ENCODE peak calls at places on chromosomes 16 and 17, in four cellular contexts. I is K562, Q is AG04450, B is bronchial epithelial cell. J is an unnamed sample.

GRCh38 chr17:82457071-82457789 is 1.3 kb upstream of the NARF start:
- DNase-seq in B (no peak), I (peak), Q (no peak), J (no peak)

GRCh38 chr17:27206447-27206846 is 87.5 kb upstream of the WSB1 start:
- DNase-seq in I (peak), Q (no peak), B (no peak), J (no peak)

GRCh38 chr17:14833201-14833773 is 431.8 kb downstream of the PMP22 start:
- DNase-seq in Q (peak), I (no peak), B (peak), J (peak)

GRCh38 chr16:56505174-56505573 is 14.7 kb downstream of the BBS2 start:
- DNase-seq in I (no peak), Q (no peak), B (no peak), J (no peak)

GRCh38 chr17:76432712-76433336 is 20.1 kb downstream of the UBE2O start:
- DNase-seq in B (peak), Q (no peak), I (no peak), J (no peak)

GRCh38 chr17:50240876-50241275 is 33.4 kb upstream of the TMEM92 start:
- DNase-seq in I (no peak), Q (no peak), B (no peak), J (no peak)

GRCh38 chr17:77217566-77217965 is 76.8 kb downstream of the SEC14L1 start:
- DNase-seq in Q (no peak), B (no peak), I (no peak), J (no peak)

GRCh38 chr17:45718791-45719190 is 65.3 kb upstream of the CRHR1 start:
- DNase-seq in I (no peak), Q (no peak), B (no peak), J (no peak)

GRCh38 chr16:72099377-72099818 is 5.8 kb downstream of the DHX38 start:
- DNase-seq in B (peak), Q (no peak), I (peak), J (peak)

GRCh38 chr16:80147021-80147680 is 393.6 kb upstream of the DYNLRB2 start:
- DNase-seq in Q (no peak), B (no peak), I (no peak), J (no peak)

GRCh38 chr16:47732122-47732805 is 271.1 kb downstream of the PHKB start:
- DNase-seq in Q (peak), I (no peak), B (peak), J (peak)

GRCh38 chr16:77794586-77794985 is 6.2 kb downstream of the VAT1L start:
- DNase-seq in Q (peak), B (peak), I (no peak), J (peak)

GRCh38 chr16:10754941-10755340 is 11.3 kb downstream of the NUBP1 start:
- DNase-seq in I (no peak), B (peak), Q (no peak), J (peak)

GRCh38 chr16:56400458-56400857 is 24.9 kb downstream of the AMFR start:
- DNase-seq in Q (no peak), I (no peak), B (peak), J (no peak)

GRCh38 chr16:72992142-72992601 is 55.8 kb downstream of the ZFHX3 start:
- DNase-seq in B (no peak), Q (no peak), I (no peak), J (no peak)

GRCh38 chr17:17837966-17838962 is 1.5 kb upstream of the SREBF1 start:
- DNase-seq in Q (no peak), I (peak), B (peak), J (no peak)

GRCh38 chr17:10646393-10646990 is 10.6 kb downstream of the MYH3 start:
- DNase-seq in Q (peak), B (peak), I (peak), J (peak)

GRCh38 chr16:16048904-16049582 is 99.6 kb downstream of the ABCC1 start:
- DNase-seq in I (peak), B (no peak), Q (no peak), J (no peak)

GRCh38 chr17:50139950-50140885 is 10.3 kb upstream of the SAMD14 start:
- DNase-seq in B (peak), I (peak), Q (no peak), J (no peak)

GRCh38 chr17:49343273-49343672 is 18.8 kb downstream of the ZNF652 start:
- DNase-seq in Q (no peak), B (no peak), I (no peak), J (no peak)

GRCh38 chr17:48990882-48991357 is 6.3 kb upstream of the IGF2BP1 start:
- DNase-seq in Q (no peak), B (no peak), I (peak), J (no peak)

GRCh38 chr16:11188801-11189740 is 66.9 kb downstream of the SOCS1 start:
- DNase-seq in I (no peak), Q (no peak), B (peak), J (no peak)

GRCh38 chr16:2385441-2385840 is 43.8 kb upstream of the CCNF start:
- DNase-seq in B (peak), I (no peak), Q (no peak), J (no peak)

GRCh38 chr17:34997355-34997862 is 17.1 kb downstream of the LIG3 start:
- DNase-seq in I (no peak), Q (peak), B (no peak), J (peak)

GRCh38 chr17:82495844-82496528 is 23.5 kb upstream of the FOXK2 start:
- DNase-seq in B (peak), I (no peak), Q (no peak), J (no peak)

GRCh38 chr17:44249501-44250246 is 18.3 kb downstream of the SLC4A1 start:
- DNase-seq in B (no peak), Q (no peak), I (no peak), J (no peak)

GRCh38 chr16:11497851-11498289 is 88.8 kb downstream of the LITAF start:
- DNase-seq in B (peak), Q (no peak), I (peak), J (no peak)

GRCh38 chr17:70138309-70138865 is 30.9 kb upstream of the KCNJ2 start:
- DNase-seq in B (no peak), I (no peak), Q (peak), J (peak)

GRCh38 chr16:22191966-22192260 is 14.2 kb upstream of the EEF2K start:
- DNase-seq in B (no peak), Q (no peak), I (peak), J (no peak)

GRCh38 chr17:76213491-76213890 is 26.8 kb downstream of the RNF157 start:
- DNase-seq in Q (no peak), B (no peak), I (no peak), J (no peak)

GRCh38 chr17:14637260-14637659 is 336.4 kb downstream of the HS3ST3B1 start:
- DNase-seq in I (no peak), Q (no peak), B (no peak), J (no peak)

GRCh38 chr16:6725634-6726331 is 606.9 kb upstream of the RBFOX1 start:
- DNase-seq in B (no peak), Q (no peak), I (peak), J (no peak)

GRCh38 chr17:59783221-59784016 is 76.0 kb downstream of the VMP1 start:
- DNase-seq in Q (no peak), B (peak), I (peak), J (no peak)

GRCh38 chr16:24002619-24003018 is 166.8 kb downstream of the PRKCB start:
- DNase-seq in B (no peak), Q (no peak), I (peak), J (no peak)

GRCh38 chr17:77349976-77350830 is 209.4 kb downstream of the SEC14L1 start:
- DNase-seq in I (no peak), Q (no peak), B (no peak), J (no peak)

GRCh38 chr17:67360880-67361279 is 5.5 kb downstream of the PSMD12 start:
- DNase-seq in B (peak), I (no peak), Q (no peak), J (no peak)

GRCh38 chr16:180101-180920 is at the start of gene HBQ1:
- DNase-seq in I (peak), B (no peak), Q (no peak), J (no peak)

GRCh38 chr16:180921-181667 is 835 bp downstream of the HBQ1 start:
- DNase-seq in B (peak), I (peak), Q (no peak), J (peak)

GRCh38 chr16:179431-179830 is 828 bp upstream of the HBQ1 start:
- DNase-seq in Q (no peak), I (no peak), B (no peak), J (no peak)

GRCh38 chr16:183005-183404 is 2.7 kb downstream of the HBQ1 start:
- DNase-seq in I (no peak), Q (no peak), B (no peak), J (no peak)

DNA sequence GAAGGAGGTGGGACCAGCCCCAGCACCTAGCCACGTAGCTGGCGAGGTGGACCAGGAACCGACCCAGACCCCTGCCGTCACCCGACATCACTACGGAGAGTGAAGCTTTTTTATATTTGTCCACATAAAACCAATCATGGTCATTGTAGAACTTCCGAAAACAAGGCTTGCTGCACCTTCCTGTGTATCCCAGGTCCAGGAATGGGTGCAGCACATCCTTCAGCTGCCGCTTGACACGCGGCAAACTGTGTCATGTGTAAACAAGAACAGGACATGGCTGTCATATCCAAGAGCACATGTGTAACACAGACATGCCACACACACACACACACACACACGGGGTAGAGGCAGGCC is 1.4 kb downstream of the HBQ1 start:
- DNase-seq in Q (no peak), I (no peak), B (no peak), J (no peak)
- TF ChIP-seq CTCF in Q (no peak), I (no peak), B (no peak), J (peak)

GRCh38 chr16:85717393-85718152 is 28.8 kb upstream of the GINS2 start:
- DNase-seq in B (no peak), I (peak), Q (no peak), J (peak)

GRCh38 chr16:85718153-85718477 is 29.4 kb upstream of the GINS2 start:
- DNase-seq in I (no peak), Q (no peak), B (no peak), J (no peak)

GRCh38 chr16:85720319-85720637 is 30.6 kb downstream of the C16orf74 start:
- DNase-seq in B (peak), I (no peak), Q (no peak), J (no peak)

GRCh38 chr16:85719605-85720318 is 31.0 kb upstream of the GINS2 start:
- DNase-seq in Q (no peak), B (no peak), I (no peak), J (no peak)

GRCh38 chr16:85718682-85719081 is 29.9 kb upstream of the GINS2 start:
- DNase-seq in I (peak), B (peak), Q (no peak), J (no peak)
- TF ChIP-seq CTCF in I (peak), B (peak), Q (peak), J (peak)

DNA sequence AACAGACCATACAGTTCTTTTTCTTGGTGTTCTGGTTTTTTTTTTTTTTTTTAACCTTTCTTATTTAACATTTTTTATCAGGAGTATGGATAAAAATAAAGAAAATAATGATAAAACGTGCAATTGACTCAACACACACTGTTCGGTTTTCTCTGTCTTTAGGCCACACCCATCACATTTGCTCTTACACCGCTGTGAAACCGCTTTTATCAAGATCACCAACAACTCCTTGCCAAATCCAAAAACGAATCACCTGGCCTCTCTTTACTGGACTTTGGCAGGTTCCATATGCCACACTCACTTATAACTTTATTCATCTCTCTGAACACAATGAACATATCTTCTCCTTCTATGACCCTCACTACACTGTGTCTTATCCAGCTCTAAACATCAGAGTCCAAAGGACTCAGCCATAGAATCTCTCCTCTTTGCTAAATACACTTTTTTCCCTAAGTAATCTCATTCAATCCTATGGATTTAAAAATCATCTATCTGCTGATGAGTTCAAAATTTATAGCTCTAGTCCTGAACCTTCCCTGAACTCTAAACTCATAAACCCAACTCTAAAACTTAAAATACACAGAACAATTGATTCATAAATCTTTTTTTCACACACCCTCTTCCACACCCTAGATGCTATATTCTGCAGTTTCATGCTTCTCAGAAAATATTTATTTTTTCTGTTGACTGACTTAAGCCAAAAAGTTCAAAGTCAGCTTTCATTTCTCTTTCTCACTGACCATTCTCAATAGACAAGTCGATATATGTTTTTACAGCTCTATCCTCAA is 800.6 kb upstream of the SOX9 start:
- DNase-seq in B (no peak), Q (no peak), I (no peak), J (no peak)
- TF ChIP-seq CTCF in B (no peak), Q (no peak), I (no peak), J (no peak)

GRCh38 chr17:6554871-6555330 is 1.5 kb downstream of the PITPNM3 start:
- DNase-seq in I (no peak), Q (no peak), B (no peak), J (no peak)
- TF ChIP-seq CTCF in I (no peak), Q (no peak), B (no peak), J (no peak)

GRCh38 chr16:81263470-81264200 is 25.1 kb downstream of the BCO1 start:
- DNase-seq in Q (no peak), B (peak), I (no peak), J (no peak)
- TF ChIP-seq CTCF in Q (peak), B (peak), I (peak), J (peak)

DNA sequence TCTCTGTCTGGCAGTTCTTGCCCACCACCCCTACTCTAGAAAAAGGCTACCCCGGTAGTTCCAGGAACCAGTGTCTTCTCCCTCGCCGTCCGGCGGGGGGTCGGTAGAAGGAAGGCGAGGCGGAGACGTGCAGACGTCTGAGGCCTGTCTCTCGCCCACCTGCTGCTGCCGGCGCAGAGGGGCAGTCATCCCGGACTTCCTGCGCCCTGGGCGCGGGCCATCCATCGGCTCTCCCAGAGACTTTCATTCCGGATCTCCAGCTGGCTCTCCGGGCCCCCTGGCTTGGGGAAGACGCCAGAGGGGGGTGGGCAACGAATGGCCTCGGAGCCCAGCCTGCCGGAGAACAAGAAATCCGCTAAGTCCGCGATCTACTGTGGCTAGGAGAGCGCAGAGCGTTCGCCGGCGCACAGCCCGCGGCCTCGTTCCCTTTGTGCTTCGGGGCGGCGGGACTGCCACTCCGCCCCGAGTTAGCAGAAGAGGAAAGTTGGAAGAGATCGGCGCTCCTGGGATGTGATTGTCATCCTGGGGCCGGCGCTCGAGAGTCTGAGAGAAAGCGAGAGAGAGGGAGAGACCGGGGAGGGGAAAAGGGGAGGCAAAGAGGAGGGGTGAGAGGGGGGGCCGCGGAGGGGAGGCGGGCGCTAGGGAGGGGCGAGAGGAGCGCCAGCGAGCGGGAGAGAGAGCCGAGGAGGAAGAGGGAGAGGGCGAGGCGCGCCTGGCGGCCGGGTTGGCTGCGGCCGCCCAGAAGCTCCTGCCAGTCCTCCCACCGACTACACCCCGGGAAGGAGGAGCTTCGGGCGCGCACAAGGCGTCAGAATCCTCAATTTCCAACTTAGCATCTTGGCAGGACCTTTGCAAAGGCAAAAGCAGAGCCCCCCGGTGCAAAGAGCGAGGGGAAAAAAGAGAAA is at the start of gene IRX5:
- DNase-seq in B (peak), Q (no peak), I (peak), J (peak)
- TF ChIP-seq CTCF in B (no peak), Q (no peak), I (no peak), J (no peak)

GRCh38 chr17:32261937-32262510 is 3.6 kb upstream of the RHBDL3 start:
- DNase-seq in Q (no peak), I (no peak), B (no peak), J (no peak)

GRCh38 chr17:32265192-32265895 is at the start of gene RHBDL3:
- DNase-seq in Q (no peak), B (no peak), I (no peak), J (no peak)

GRCh38 chr17:32265896-32266388 is 310 bp downstream of the RHBDL3 start:
- DNase-seq in Q (no peak), B (no peak), I (no peak), J (no peak)

GRCh38 chr17:32264823-32265191 is 825 bp upstream of the RHBDL3 start:
- DNase-seq in B (no peak), Q (no peak), I (no peak), J (no peak)

DNA sequence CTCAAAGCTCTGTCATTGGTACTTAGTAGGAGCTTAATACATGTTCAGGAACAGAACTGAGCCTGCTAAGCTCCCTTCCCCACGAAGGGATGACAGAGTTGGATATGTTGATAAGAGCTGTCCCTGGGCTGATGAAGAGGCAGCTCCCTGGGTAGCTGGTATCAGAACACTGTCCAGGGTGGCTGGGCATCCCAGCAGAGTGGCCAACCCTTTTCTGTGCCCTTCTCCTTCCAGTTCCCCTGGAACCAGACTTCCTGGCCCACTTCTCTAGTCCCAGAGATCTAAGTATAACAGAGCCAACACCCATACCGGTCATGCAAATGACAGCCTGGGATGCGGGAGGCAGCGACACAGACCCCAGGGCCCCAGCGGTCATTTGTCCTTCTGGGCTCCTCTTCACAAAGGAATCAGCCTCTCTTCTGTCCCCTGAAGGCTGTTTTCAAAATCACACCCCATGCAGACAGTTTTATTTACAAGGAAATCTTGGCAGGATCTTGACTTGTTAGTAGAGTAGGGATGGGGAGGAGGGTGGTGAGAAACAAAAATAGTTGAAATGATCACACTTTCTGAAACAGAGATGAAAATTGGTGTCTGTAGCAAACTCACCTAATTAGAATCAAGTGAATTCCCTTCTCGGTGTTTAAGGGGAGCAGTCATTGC is 1.4 kb upstream of the RHBDL3 start:
- DNase-seq in I (no peak), B (no peak), Q (no peak), J (no peak)
- TF ChIP-seq CTCF in I (peak), B (no peak), Q (peak), J (no peak)